ENCODE peak calls at places on chromosomes 13 and 19, in seven cellular contexts. O, M, J, Q, S, G and L are unnamed samples.

GRCh38 chr13:111531505-111531904 is 211.1 kb downstream of the TEX29 start:
- DNase-seq in O (no peak), M (peak), J (no peak), Q (peak), S (no peak), G (peak), L (no peak)

GRCh38 chr19:16200038-16200775 is 2.5 kb downstream of the AP1M1 start:
- DNase-seq in O (peak), M (peak), J (no peak), Q (peak), S (no peak), G (no peak), L (no peak)

GRCh38 chr19:18253130-18253529 is 21.1 kb downstream of the IQCN start:
- DNase-seq in O (no peak), M (no peak), J (no peak), Q (no peak), S (no peak), G (no peak), L (no peak)

GRCh38 chr19:13277104-13277809 is 127.0 kb downstream of the IER2 start:
- DNase-seq in O (peak), M (peak), J (peak), Q (peak), S (peak), G (peak), L (peak)

GRCh38 chr19:5809469-5809868 is 4.6 kb downstream of the NRTN start:
- DNase-seq in O (no peak), M (no peak), J (no peak), Q (no peak), S (no peak), G (no peak), L (no peak)

GRCh38 chr19:737591-738093 is 13.3 kb upstream of the MISP start:
- DNase-seq in O (no peak), M (peak), J (peak), Q (peak), S (peak), G (peak), L (peak)

GRCh38 chr19:58577581-58578429 is 4.7 kb upstream of the MZF1 start:
- DNase-seq in O (no peak), M (no peak), J (no peak), Q (no peak), S (peak), G (no peak), L (peak)

GRCh38 chr13:26469602-26470001 is 87.9 kb upstream of the WASF3 start:
- DNase-seq in O (peak), M (no peak), J (no peak), Q (no peak), S (no peak), G (no peak), L (no peak)

GRCh38 chr13:90686438-90686837 is 661.0 kb upstream of the MIR17HG start:
- DNase-seq in O (peak), M (peak), J (no peak), Q (peak), S (no peak), G (no peak), L (no peak)

GRCh38 chr13:84917252-84917878 is 881.9 kb downstream of the SLITRK6 start:
- DNase-seq in O (no peak), M (peak), J (no peak), Q (peak), S (no peak), G (no peak), L (no peak)

GRCh38 chr13:37534181-37534580 is 64.4 kb downstream of the POSTN start:
- DNase-seq in O (no peak), M (no peak), J (no peak), Q (peak), S (no peak), G (no peak), L (no peak)

GRCh38 chr19:4436231-4436630 is 21.4 kb downstream of the UBXN6 start:
- DNase-seq in O (no peak), M (no peak), J (no peak), Q (no peak), S (no peak), G (no peak), L (no peak)

GRCh38 chr13:22298530-22298929 is 627.7 kb downstream of the FGF9 start:
- DNase-seq in O (no peak), M (no peak), J (no peak), Q (no peak), S (no peak), G (no peak), L (no peak)

DNA sequence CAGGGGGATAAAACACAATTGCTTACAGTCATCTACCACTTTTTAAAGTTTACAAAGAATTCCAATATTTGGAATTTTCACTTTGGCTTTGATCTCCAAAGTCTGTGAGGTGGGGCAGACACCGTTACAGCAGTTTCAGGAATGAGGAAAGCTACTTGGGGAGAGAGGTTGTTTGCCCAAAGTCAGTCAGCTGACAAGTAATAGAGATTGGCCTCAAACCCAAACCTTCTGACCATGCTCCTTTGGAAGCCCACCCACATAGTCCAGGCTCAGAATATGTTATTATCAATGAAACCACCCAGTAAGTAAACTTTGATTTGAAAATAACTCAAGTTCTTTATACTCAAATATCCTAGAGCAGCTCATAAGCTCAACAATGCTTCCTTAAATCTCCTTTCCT is 29.0 kb downstream of the RXFP2 start:
- DNase-seq in O (no peak), M (no peak), J (no peak), Q (no peak), S (no peak), G (no peak), L (no peak)
- TF ChIP-seq POLR2A in O (no peak), M (no peak), J (no peak), Q (no peak), S (no peak), G (no peak), L (no peak)

DNA sequence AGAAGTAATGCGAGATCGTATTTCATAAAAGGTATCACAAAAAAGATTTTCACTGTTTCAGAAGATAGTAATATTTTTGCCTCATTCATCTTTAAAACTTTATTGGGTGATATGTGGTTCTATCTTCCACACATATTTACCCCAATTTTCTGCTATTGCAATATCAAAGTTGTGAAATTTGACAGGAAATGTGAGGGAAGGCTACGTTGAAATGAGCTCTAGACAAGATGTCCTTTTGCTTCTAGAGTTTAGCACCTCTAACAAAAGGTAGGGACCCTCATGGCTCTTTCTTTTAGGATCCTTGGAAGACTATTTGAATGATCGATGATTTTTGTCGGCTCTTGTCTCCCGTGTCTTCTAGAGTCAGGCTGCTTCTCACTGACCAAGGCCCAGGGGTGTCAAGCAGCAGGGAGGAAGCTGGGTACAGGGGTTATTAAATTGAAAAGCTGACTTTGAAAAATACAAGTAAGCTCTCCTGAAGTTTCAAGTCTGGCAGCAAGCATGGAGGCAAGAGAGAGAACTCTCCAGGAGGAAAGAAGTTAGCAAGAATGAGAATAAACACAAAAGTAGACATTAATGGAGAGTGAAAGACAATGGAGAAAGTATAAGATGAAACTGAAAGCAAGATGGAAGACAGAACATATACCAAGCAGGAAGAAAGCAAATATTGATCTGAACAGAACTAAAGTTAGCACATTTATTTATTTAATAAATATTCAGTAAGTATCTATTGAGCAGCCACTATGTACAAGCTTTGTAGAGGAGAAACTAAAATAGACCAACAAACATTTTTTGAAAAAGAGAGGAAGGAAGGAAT is 73.4 kb downstream of the RUBCNL start:
- DNase-seq in O (no peak), M (no peak), J (no peak), Q (no peak), S (no peak), G (no peak), L (no peak)
- H3K4me3 ChIP-seq in O (no peak), M (no peak), J (no peak), Q (no peak), S (no peak), G (no peak), L (no peak)

DNA sequence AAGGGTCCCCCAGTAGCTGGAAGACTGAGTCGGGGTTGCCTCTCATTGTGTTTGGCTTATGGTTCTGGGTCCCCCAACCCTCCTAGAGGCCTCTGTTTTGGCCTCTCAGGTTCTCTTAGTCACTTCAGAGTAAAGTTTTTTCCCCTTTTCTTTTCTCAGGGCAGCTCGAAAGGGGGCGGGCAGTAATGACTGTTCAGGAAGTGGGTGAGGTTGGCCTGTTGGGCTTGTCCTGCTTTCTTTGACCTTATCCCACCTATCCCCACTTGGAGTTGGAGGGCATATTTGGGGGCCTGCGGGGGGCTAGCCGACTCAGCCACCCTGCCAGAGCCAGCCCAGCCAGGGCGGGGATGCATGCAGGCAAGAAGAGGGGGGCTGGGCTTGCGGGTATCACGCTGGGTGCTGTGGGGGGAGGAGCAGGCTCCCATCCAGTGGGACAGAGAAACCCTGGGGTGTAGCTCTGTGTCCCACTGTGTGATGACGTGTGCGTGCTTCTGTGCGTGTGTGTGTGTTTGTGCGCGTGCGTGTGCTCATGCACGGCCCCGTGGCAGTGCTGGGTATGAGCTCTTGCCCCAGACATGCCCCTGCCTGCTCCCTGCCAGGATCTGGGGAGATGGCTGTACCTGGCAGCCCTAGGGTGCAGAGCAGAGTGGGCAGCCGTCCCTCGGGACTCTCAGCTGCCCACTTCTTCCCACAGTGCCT is 1.4 kb downstream of the CIC start:
- DNase-seq in O (no peak), M (peak), J (peak), Q (no peak), S (peak), G (peak), L (peak)
- TF ChIP-seq POLR2A in O (no peak), M (peak), J (peak), Q (peak), S (no peak), G (peak), L (no peak)

GRCh38 chr19:55623130-55623868 is 1.1 kb downstream of the ZNF784 start:
- DNase-seq in O (no peak), M (no peak), J (no peak), Q (no peak), S (no peak), G (no peak), L (no peak)

GRCh38 chr19:55626350-55626749 is 2.0 kb upstream of the ZNF784 start:
- DNase-seq in O (no peak), M (no peak), J (no peak), Q (no peak), S (no peak), G (no peak), L (no peak)

GRCh38 chr19:55624109-55625003 is at the start of gene ZNF784:
- DNase-seq in O (peak), M (peak), J (peak), Q (peak), S (peak), G (peak), L (peak)

GRCh38 chr19:55622242-55622969 is 2.0 kb downstream of the ZNF784 start:
- DNase-seq in O (no peak), M (no peak), J (no peak), Q (no peak), S (no peak), G (no peak), L (no peak)

GRCh38 chr19:55625004-55625326 is 599 bp upstream of the ZNF784 start:
- DNase-seq in O (no peak), M (no peak), J (no peak), Q (no peak), S (no peak), G (no peak), L (no peak)
- H3K4me3 ChIP-seq in O (no peak), M (peak), J (peak), Q (peak), S (peak), G (no peak), L (peak)

GRCh38 chr19:1850809-1851544 is 2.7 kb upstream of the REXO1 start:
- DNase-seq in O (no peak), M (no peak), J (no peak), Q (no peak), S (no peak), G (peak), L (no peak)
- TF ChIP-seq POLR2A in O (no peak), M (no peak), J (no peak), Q (no peak), S (no peak), G (no peak), L (no peak)

DNA sequence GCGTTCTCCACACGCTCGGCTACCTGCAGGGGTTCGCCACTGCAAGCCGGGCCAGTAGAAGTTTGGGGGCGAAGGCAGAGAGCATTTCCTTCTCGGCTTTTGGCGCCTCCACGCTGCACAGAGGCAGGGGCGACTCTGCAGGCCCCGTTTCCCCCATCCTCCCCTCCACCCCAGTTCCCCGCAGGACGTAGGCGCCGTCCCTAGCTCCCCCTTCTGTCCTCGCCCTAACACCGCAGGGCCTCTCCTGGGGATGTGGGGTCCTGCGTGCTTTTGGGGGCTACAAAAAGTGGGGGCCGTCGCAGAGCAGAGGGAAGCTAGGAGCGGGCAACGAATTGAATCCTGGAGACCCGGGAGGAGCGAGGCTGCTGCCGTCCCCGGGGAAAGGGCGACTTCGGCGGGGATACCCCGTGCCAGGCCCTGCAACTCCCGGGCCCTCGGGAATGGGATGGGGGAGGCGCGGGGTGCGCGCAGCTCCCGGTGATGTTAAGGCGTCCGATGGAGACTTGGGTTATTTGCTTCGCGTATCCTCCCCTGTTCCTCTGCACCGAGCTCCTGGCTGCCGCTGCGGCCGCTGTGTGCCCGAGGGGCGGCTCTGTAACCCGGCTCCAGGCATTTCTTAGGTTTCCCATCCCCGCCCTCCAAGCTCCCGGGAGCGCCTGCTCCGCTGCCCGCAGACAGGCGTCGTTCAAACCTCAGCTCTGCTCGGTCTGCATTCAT is 255.9 kb upstream of the SOX21 start:
- DNase-seq in O (no peak), M (peak), J (no peak), Q (no peak), S (no peak), G (no peak), L (no peak)
- H3K4me3 ChIP-seq in O (no peak), M (peak), J (peak), Q (no peak), S (no peak), G (no peak), L (peak)

GRCh38 chr19:55156202-55157063 is 1.1 kb downstream of the TNNI3 start:
- DNase-seq in O (no peak), M (peak), J (peak), Q (peak), S (no peak), G (peak), L (no peak)
- TF ChIP-seq POLR2A in O (no peak), M (no peak), J (no peak), Q (no peak), S (no peak), G (no peak), L (no peak)

GRCh38 chr19:2041686-2042484 is 9.2 kb downstream of the MKNK2 start:
- DNase-seq in O (peak), M (peak), J (peak), Q (peak), S (peak), G (peak), L (peak)

GRCh38 chr19:2039959-2040646 is 10.9 kb downstream of the MKNK2 start:
- DNase-seq in O (peak), M (no peak), J (no peak), Q (no peak), S (peak), G (peak), L (peak)

GRCh38 chr19:2041436-2041685 is 9.7 kb downstream of the MKNK2 start:
- DNase-seq in O (no peak), M (no peak), J (no peak), Q (no peak), S (no peak), G (no peak), L (no peak)

GRCh38 chr19:2039082-2039958 is 11.7 kb downstream of the MKNK2 start:
- DNase-seq in O (no peak), M (no peak), J (no peak), Q (no peak), S (no peak), G (peak), L (peak)

GRCh38 chr19:2040647-2041435 is 10.2 kb downstream of the MKNK2 start:
- DNase-seq in O (no peak), M (no peak), J (no peak), Q (no peak), S (peak), G (no peak), L (peak)
- H3K4me3 ChIP-seq in O (no peak), M (peak), J (peak), Q (no peak), S (no peak), G (no peak), L (no peak)

DNA sequence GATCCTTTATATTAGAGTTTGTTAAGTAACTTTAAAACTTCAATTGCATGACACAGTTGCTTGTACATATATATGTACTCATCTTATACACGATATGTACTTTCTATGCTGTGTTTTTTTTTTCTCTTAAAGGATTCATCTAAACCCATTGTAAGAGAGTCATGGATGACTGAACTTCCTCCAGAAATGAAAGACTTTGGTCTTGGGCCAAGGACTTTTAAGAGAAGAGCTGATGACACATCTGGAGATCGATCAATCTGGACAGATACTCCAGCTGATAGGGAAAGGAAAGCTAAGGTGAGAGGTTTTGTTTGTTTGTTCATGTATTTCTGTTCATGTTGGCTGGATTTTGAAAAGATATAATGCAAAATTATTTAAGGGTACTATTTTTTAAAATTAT is 26.0 kb downstream of the GPALPP1 start:
- DNase-seq in O (no peak), M (no peak), J (no peak), Q (peak), S (no peak), G (no peak), L (no peak)
- TF ChIP-seq POLR2A in O (no peak), M (no peak), J (no peak), Q (no peak), S (no peak), G (no peak), L (no peak)